ENCODE peak calls at places on chromosome 1, in six cellular contexts. O is HCEC 1CT, C is lower lobe of right lung, M is HFF-Myc, I is M059J, P is neural crest cell. T is an unnamed sample.

GRCh38 chr1:152515454-152515823 is 1.2 kb downstream of the CRCT1 start:
- DNase-seq in I (no peak), P (no peak), M (no peak), O (no peak), C (no peak), T (no peak)

GRCh38 chr1:186722711-186723309 is 42.6 kb upstream of the PTGS2 start:
- DNase-seq in P (no peak), M (peak), I (peak), C (no peak), O (peak), T (peak)

GRCh38 chr1:34925730-34926129 is 3.7 kb downstream of the DLGAP3 start:
- DNase-seq in C (no peak), I (no peak), O (no peak), M (no peak), P (no peak), T (no peak)

GRCh38 chr1:21302747-21303715 is 12.8 kb upstream of the ECE1 start:
- DNase-seq in P (no peak), C (no peak), O (peak), I (peak), M (peak), T (no peak)

GRCh38 chr1:236862615-236863211 is 67.6 kb downstream of the MTR start:
- DNase-seq in C (no peak), P (no peak), I (peak), O (peak), M (no peak), T (no peak)

GRCh38 chr1:74522143-74522542 is 9.7 kb upstream of the LRRC53 start:
- DNase-seq in O (no peak), C (no peak), P (no peak), I (no peak), M (no peak), T (no peak)

GRCh38 chr1:75338974-75339483 is 204.8 kb downstream of the LHX8 start:
- DNase-seq in M (no peak), C (no peak), P (no peak), O (no peak), I (peak), T (no peak)

GRCh38 chr1:166766942-166767341 is 72.3 kb upstream of the POGK start:
- DNase-seq in P (no peak), C (no peak), O (no peak), M (no peak), I (no peak), T (no peak)

GRCh38 chr1:50279622-50280320 is 143.5 kb downstream of the DMRTA2 start:
- DNase-seq in O (no peak), P (no peak), C (no peak), M (no peak), I (peak), T (peak)

GRCh38 chr1:10868599-10868965 is 72.1 kb upstream of the CASZ1 start:
- DNase-seq in I (no peak), C (no peak), O (no peak), M (no peak), P (no peak), T (no peak)

GRCh38 chr1:13964768-13965167 is 264.8 kb downstream of the PRDM2 start:
- DNase-seq in O (no peak), I (no peak), M (no peak), C (no peak), P (no peak), T (no peak)

GRCh38 chr1:47186267-47187185 is 3.3 kb downstream of the PDZK1IP1 start:
- DNase-seq in I (no peak), M (no peak), P (no peak), O (no peak), C (no peak), T (no peak)

GRCh38 chr1:51548986-51549619 is 30.0 kb upstream of the EPS15 start:
- DNase-seq in M (peak), P (no peak), I (peak), C (no peak), O (peak), T (no peak)

GRCh38 chr1:12601690-12602632 is 16.0 kb downstream of the DHRS3 start:
- DNase-seq in P (no peak), M (peak), O (no peak), I (peak), C (no peak), T (no peak)